ENCODE peak calls at places on chromosome 11, in ten cellular contexts. One of them, this sample, is unnamed. For H3K9me3 and H3K4me1, the result is how much of the 10 kb centered on the place peaks cover.

GRCh38 chr11:82174610-82175009 is 559.1 kb downstream of the FAM181B start:
- DNase-seq in fibroblast of lung: no peak
- DNase-seq in right lobe of liver: no peak
- DNase-seq in left lung: no peak
- DNase-seq in astrocyte: no peak
- DNase-seq in transverse colon: no peak
- DNase-seq in A549: no peak
- DNase-seq in heart left ventricle: no peak
- DNase-seq in left ventricle myocardium inferior: no peak
- DNase-seq in PC-3: no peak
- DNase-seq in this sample: no peak

GRCh38 chr11:74749127-74749964 is 697 bp downstream of the RNF169 start:
- DNase-seq in left ventricle myocardium inferior: peak
- DNase-seq in transverse colon: peak
- DNase-seq in PC-3: peak
- DNase-seq in left lung: peak
- DNase-seq in fibroblast of lung: peak
- DNase-seq in right lobe of liver: peak
- DNase-seq in heart left ventricle: peak
- DNase-seq in A549: peak
- DNase-seq in astrocyte: peak
- DNase-seq in this sample: no peak

GRCh38 chr11:108394744-108395284 is 72.5 kb downstream of the C11orf65 start:
- DNase-seq in fibroblast of lung: no peak
- DNase-seq in left ventricle myocardium inferior: no peak
- DNase-seq in astrocyte: no peak
- DNase-seq in left lung: no peak
- DNase-seq in A549: no peak
- DNase-seq in PC-3: no peak
- DNase-seq in transverse colon: no peak
- DNase-seq in right lobe of liver: no peak
- DNase-seq in heart left ventricle: no peak
- DNase-seq in this sample: no peak

GRCh38 chr11:62671604-62672528 is at the start of the genes LBHD1 and UQCC3:
- DNase-seq in transverse colon: peak
- DNase-seq in astrocyte: peak
- DNase-seq in left lung: peak
- DNase-seq in PC-3: peak
- DNase-seq in A549: peak
- DNase-seq in left ventricle myocardium inferior: peak
- DNase-seq in fibroblast of lung: peak
- DNase-seq in heart left ventricle: peak
- DNase-seq in right lobe of liver: peak
- DNase-seq in this sample: peak

GRCh38 chr11:8459711-8460399 is 134.2 kb downstream of the STK33 start:
- DNase-seq in right lobe of liver: no peak
- DNase-seq in astrocyte: no peak
- DNase-seq in left ventricle myocardium inferior: no peak
- DNase-seq in fibroblast of lung: no peak
- DNase-seq in A549: no peak
- DNase-seq in PC-3: no peak
- DNase-seq in heart left ventricle: no peak
- DNase-seq in transverse colon: no peak
- DNase-seq in left lung: no peak
- DNase-seq in this sample: no peak

GRCh38 chr11:15562230-15562629 is 447.5 kb downstream of the INSC start:
- DNase-seq in right lobe of liver: no peak
- DNase-seq in fibroblast of lung: no peak
- DNase-seq in transverse colon: no peak
- DNase-seq in heart left ventricle: no peak
- DNase-seq in PC-3: no peak
- DNase-seq in A549: no peak
- DNase-seq in left ventricle myocardium inferior: no peak
- DNase-seq in left lung: no peak
- DNase-seq in astrocyte: no peak
- DNase-seq in this sample: no peak

GRCh38 chr11:48096588-48097525 is 116.5 kb downstream of the PTPRJ start:
- DNase-seq in left lung: no peak
- DNase-seq in transverse colon: no peak
- DNase-seq in right lobe of liver: peak
- DNase-seq in astrocyte: peak
- DNase-seq in left ventricle myocardium inferior: no peak
- DNase-seq in fibroblast of lung: peak
- DNase-seq in heart left ventricle: no peak
- DNase-seq in PC-3: peak
- DNase-seq in A549: no peak
- DNase-seq in this sample: peak

GRCh38 chr11:110337570-110338193 is 41.3 kb upstream of the RDX start:
- DNase-seq in left lung: no peak
- DNase-seq in fibroblast of lung: peak
- DNase-seq in A549: no peak
- DNase-seq in astrocyte: peak
- DNase-seq in transverse colon: no peak
- DNase-seq in left ventricle myocardium inferior: no peak
- DNase-seq in heart left ventricle: no peak
- DNase-seq in PC-3: peak
- DNase-seq in right lobe of liver: no peak
- DNase-seq in this sample: peak

GRCh38 chr11:60932605-60933346 is 8.5 kb downstream of the TMEM132A start:
- DNase-seq in left lung: no peak
- DNase-seq in astrocyte: no peak
- DNase-seq in PC-3: no peak
- DNase-seq in fibroblast of lung: no peak
- DNase-seq in left ventricle myocardium inferior: no peak
- DNase-seq in heart left ventricle: no peak
- DNase-seq in transverse colon: no peak
- DNase-seq in right lobe of liver: no peak
- DNase-seq in A549: no peak
- DNase-seq in this sample: no peak

DNA sequence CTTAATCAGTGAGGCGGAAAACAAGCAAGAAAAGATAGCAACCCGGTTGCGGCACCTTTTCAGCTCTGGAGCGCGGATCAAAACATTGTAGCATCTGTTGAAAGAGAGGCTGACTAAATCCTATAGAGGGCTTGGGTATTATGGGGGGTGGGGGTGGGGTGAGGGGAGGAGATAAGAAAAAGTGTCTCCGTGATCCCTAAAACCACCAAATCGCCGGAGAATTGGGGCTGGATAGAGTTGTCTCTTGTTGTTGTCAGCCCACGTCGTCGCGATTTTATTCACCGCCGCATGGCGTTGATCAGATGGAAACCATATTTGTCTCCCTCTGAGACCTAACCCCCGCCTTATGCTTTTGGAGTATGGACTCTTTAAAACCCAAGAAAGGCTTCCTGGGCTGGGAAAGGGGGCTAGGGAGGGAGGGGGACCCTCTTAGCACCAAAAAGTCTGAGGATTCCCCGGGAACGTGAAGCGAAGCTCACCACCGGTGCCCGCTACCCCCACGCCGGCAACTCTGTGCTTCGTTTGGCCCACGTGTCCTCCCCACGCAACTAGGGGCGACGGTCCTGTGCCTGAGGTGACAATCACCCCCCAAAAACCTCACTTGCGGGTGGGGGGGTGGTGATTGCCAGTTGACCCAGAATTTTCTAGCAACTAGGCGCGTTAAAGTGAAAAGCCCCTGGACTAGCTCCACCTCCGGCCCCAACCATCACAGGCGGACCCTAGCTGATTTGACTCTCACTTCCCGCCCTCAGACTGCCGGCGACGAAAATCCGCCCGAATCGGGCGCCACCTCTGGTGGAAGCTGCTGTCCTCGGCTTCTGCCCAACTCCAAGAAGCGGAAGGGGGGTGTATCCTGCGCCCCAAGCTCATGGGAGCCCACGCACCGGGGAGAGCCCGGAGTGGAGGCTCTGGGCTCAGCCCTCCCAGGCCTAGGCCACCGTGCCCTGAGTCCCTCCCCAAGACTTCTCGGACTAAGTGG is 12.8 kb downstream of the PAX6 start:
- DNase-seq in fibroblast of lung: no peak
- DNase-seq in left lung: no peak
- DNase-seq in heart left ventricle: no peak
- DNase-seq in A549: no peak
- DNase-seq in right lobe of liver: no peak
- DNase-seq in left ventricle myocardium inferior: no peak
- DNase-seq in astrocyte: no peak
- DNase-seq in PC-3: no peak
- DNase-seq in transverse colon: no peak
- DNase-seq in this sample: no peak
- TF ChIP-seq CTCF in fibroblast of lung: peak
- TF ChIP-seq CTCF in left lung: no peak
- TF ChIP-seq CTCF in heart left ventricle: no peak
- TF ChIP-seq CTCF in A549: no peak
- TF ChIP-seq CTCF in right lobe of liver: no peak
- TF ChIP-seq CTCF in left ventricle myocardium inferior: no peak
- TF ChIP-seq CTCF in astrocyte: no peak
- TF ChIP-seq CTCF in PC-3: no peak
- TF ChIP-seq CTCF in transverse colon: no peak
- TF ChIP-seq CTCF in this sample: no peak

DNA sequence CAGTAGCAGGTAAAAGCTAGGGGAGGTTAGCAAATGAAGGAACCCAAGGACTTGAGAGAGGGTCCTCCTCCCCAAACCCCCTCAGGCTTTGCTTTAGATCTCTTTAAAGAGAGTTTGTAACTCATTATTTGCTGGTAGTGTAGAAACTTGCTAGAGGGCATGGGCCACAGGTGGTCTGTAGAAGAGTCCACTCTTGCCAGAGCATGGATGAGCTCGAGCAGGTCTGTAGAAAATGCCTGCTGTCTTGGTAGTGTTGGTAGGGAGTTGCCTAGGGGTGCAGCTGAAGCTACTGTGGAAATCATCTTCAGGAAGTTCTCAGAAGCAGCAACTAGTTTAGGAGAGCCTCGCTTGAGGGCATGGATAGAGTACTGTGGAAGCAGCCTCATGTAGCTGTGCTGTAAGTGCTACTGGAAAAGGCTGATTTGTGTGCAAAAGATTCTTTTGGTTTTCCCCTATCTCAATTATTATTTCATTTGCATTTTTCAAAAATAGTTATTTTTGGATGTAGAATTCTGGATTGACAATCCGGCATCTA is 104.3 kb downstream of the TMEM135 start:
- DNase-seq in left ventricle myocardium inferior: no peak
- DNase-seq in PC-3: no peak
- DNase-seq in right lobe of liver: no peak
- DNase-seq in astrocyte: no peak
- DNase-seq in transverse colon: no peak
- DNase-seq in fibroblast of lung: no peak
- DNase-seq in left lung: no peak
- DNase-seq in A549: no peak
- DNase-seq in heart left ventricle: no peak
- DNase-seq in this sample: no peak
- H3K9me3 ChIP-seq in left ventricle myocardium inferior: under half
- H3K9me3 ChIP-seq in PC-3: under half
- H3K9me3 ChIP-seq in right lobe of liver: under half
- H3K9me3 ChIP-seq in astrocyte: under half
- H3K9me3 ChIP-seq in transverse colon: under half
- H3K9me3 ChIP-seq in fibroblast of lung: under half
- H3K9me3 ChIP-seq in left lung: under half
- H3K9me3 ChIP-seq in A549: under half
- H3K9me3 ChIP-seq in heart left ventricle: under half
- H3K9me3 ChIP-seq in this sample: under half

DNA sequence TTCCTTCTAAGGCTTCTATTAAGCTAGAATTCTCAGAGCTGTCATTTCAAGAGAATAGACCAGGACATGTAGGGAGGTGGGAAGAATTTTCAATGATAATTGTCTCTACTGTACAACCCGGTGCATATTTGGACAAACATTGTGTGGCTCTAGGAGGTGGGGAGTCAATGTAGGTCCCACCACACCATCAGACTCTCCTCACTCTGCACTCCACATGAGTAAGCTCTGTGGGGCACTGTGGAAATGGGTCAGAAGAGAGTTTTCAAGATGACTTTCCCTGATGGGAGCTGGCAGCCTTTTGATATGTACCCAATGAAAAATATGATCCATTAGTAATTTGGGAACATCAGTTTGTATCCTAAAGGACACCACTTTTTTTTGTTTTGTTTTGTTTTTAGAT is 33.2 kb downstream of the OR2AG2 start:
- DNase-seq in PC-3: no peak
- DNase-seq in left lung: no peak
- DNase-seq in astrocyte: no peak
- DNase-seq in right lobe of liver: no peak
- DNase-seq in fibroblast of lung: no peak
- DNase-seq in left ventricle myocardium inferior: no peak
- DNase-seq in transverse colon: no peak
- DNase-seq in A549: no peak
- DNase-seq in heart left ventricle: no peak
- DNase-seq in this sample: no peak
- H3K4me1 ChIP-seq in PC-3: under half
- H3K4me1 ChIP-seq in left lung: under half
- H3K4me1 ChIP-seq in astrocyte: under half
- H3K4me1 ChIP-seq in right lobe of liver: under half
- H3K4me1 ChIP-seq in fibroblast of lung: under half
- H3K4me1 ChIP-seq in left ventricle myocardium inferior: under half
- H3K4me1 ChIP-seq in transverse colon: under half
- H3K4me1 ChIP-seq in A549: under half
- H3K4me1 ChIP-seq in heart left ventricle: under half
- H3K4me1 ChIP-seq in this sample: under half

GRCh38 chr11:76769645-76770586 is 13.2 kb upstream of the TSKU start:
- DNase-seq in left ventricle myocardium inferior: no peak
- DNase-seq in A549: peak
- DNase-seq in fibroblast of lung: peak
- DNase-seq in heart left ventricle: peak
- DNase-seq in PC-3: peak
- DNase-seq in astrocyte: peak
- DNase-seq in right lobe of liver: peak
- DNase-seq in transverse colon: peak
- DNase-seq in left lung: no peak
- DNase-seq in this sample: no peak
- TF ChIP-seq CTCF in left ventricle myocardium inferior: no peak
- TF ChIP-seq CTCF in A549: no peak
- TF ChIP-seq CTCF in fibroblast of lung: no peak
- TF ChIP-seq CTCF in heart left ventricle: no peak
- TF ChIP-seq CTCF in PC-3: no peak
- TF ChIP-seq CTCF in astrocyte: no peak
- TF ChIP-seq CTCF in right lobe of liver: no peak
- TF ChIP-seq CTCF in transverse colon: no peak
- TF ChIP-seq CTCF in left lung: no peak
- TF ChIP-seq CTCF in this sample: no peak

This sample was measured in right atrium auricular region.